ENCODE peak calls at places on chromosomes 1 and 21, in nine cellular contexts. One of them, this sample, is unnamed.

GRCh38 chr21:36834192-36834591 is 132.3 kb downstream of the HLCS start:
- DNase-seq in keratinocyte: no peak
- DNase-seq in psoas muscle: no peak
- DNase-seq in K562: no peak
- DNase-seq in CD8-positive, alpha-beta T cell: no peak
- DNase-seq in tibial nerve: no peak
- DNase-seq in ascending aorta: no peak
- DNase-seq in HepG2: no peak
- DNase-seq in ovary: no peak
- DNase-seq in this sample: no peak

GRCh38 chr1:36366091-36366661 is 19.5 kb downstream of the STK40 start:
- DNase-seq in keratinocyte: no peak
- DNase-seq in psoas muscle: no peak
- DNase-seq in K562: no peak
- DNase-seq in CD8-positive, alpha-beta T cell: peak; percentile 75
- DNase-seq in tibial nerve: no peak
- DNase-seq in ascending aorta: no peak
- DNase-seq in HepG2: no peak
- DNase-seq in ovary: peak; percentile 63
- DNase-seq in this sample: no peak

GRCh38 chr1:228377664-228378452 is 28.8 kb downstream of the TRIM11 start:
- DNase-seq in keratinocyte: no peak
- DNase-seq in psoas muscle: peak; percentile 21
- DNase-seq in K562: no peak
- DNase-seq in CD8-positive, alpha-beta T cell: no peak
- DNase-seq in tibial nerve: no peak
- DNase-seq in ascending aorta: no peak
- DNase-seq in HepG2: no peak
- DNase-seq in ovary: peak; percentile 70
- DNase-seq in this sample: no peak

GRCh38 chr1:61093525-61094137 is 11.3 kb downstream of the NFIA start:
- DNase-seq in keratinocyte: no peak
- DNase-seq in psoas muscle: no peak
- DNase-seq in K562: no peak
- DNase-seq in CD8-positive, alpha-beta T cell: no peak
- DNase-seq in tibial nerve: no peak
- DNase-seq in ascending aorta: no peak
- DNase-seq in HepG2: no peak
- DNase-seq in ovary: no peak
- DNase-seq in this sample: no peak

GRCh38 chr1:44786138-44786840 is 1.7 kb downstream of the BEST4 start:
- DNase-seq in keratinocyte: no peak
- DNase-seq in psoas muscle: peak; percentile 72
- DNase-seq in K562: peak; percentile 78
- DNase-seq in CD8-positive, alpha-beta T cell: peak; percentile 88
- DNase-seq in tibial nerve: no peak
- DNase-seq in ascending aorta: peak; percentile 84
- DNase-seq in HepG2: peak; percentile 60
- DNase-seq in ovary: peak; percentile 85
- DNase-seq in this sample: peak; percentile 49

GRCh38 chr1:10692401-10693021 is 103.9 kb downstream of the CASZ1 start:
- DNase-seq in keratinocyte: no peak
- DNase-seq in psoas muscle: no peak
- DNase-seq in K562: peak; percentile 69
- DNase-seq in CD8-positive, alpha-beta T cell: peak; percentile 71
- DNase-seq in tibial nerve: no peak
- DNase-seq in ascending aorta: no peak
- DNase-seq in HepG2: peak; percentile 53
- DNase-seq in ovary: no peak
- DNase-seq in this sample: peak; percentile 71

GRCh38 chr1:209647212-209647611 is 5.0 kb downstream of the LAMB3 start:
- DNase-seq in keratinocyte: peak; percentile 30
- DNase-seq in psoas muscle: no peak
- DNase-seq in K562: no peak
- DNase-seq in CD8-positive, alpha-beta T cell: no peak
- DNase-seq in tibial nerve: no peak
- DNase-seq in ascending aorta: no peak
- DNase-seq in HepG2: no peak
- DNase-seq in ovary: no peak
- DNase-seq in this sample: no peak

GRCh38 chr1:201128476-201128875 is 1.5 kb upstream of the ASCL5 start:
- DNase-seq in keratinocyte: no peak
- DNase-seq in psoas muscle: no peak
- DNase-seq in K562: no peak
- DNase-seq in CD8-positive, alpha-beta T cell: no peak
- DNase-seq in tibial nerve: no peak
- DNase-seq in ascending aorta: no peak
- DNase-seq in HepG2: no peak
- DNase-seq in ovary: no peak
- DNase-seq in this sample: no peak

GRCh38 chr1:64550946-64551345 is 81.0 kb downstream of the CACHD1 start:
- DNase-seq in keratinocyte: no peak
- DNase-seq in psoas muscle: no peak
- DNase-seq in K562: no peak
- DNase-seq in CD8-positive, alpha-beta T cell: no peak
- DNase-seq in tibial nerve: no peak
- DNase-seq in ascending aorta: no peak
- DNase-seq in HepG2: no peak
- DNase-seq in ovary: no peak
- DNase-seq in this sample: no peak

DNA sequence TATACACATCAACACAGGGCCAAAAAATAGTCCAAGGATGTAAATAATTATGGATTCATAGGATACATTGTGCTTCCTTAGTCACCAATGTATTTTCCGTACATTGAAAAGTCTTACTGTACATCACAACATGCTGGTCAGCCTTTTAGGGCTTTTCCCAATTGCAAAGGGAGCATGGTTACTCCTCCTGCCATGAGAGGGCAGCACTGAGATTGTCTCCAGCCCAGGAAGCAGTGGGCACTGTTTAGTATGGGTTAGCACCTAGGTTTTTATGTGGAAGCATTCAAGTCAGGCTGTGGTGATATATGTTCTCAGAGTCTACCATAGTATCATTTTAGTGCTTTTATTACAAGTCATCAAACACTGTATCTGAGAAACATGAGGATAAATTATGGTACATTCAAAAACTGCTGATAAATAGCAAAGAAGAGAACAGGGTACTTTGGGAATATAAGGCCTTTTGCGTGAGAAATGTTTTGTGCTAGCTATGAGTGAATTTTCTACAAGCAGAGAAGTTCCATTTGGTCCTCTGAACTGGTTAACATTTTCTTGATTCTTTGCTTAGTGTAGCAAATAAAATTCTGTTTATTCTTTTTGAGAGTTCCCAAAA is 34.0 kb downstream of the ST6GALNAC5 start:
- DNase-seq in keratinocyte: peak; percentile 13
- DNase-seq in psoas muscle: no peak
- DNase-seq in K562: peak; percentile 29
- DNase-seq in CD8-positive, alpha-beta T cell: no peak
- DNase-seq in tibial nerve: peak; percentile 23
- DNase-seq in ascending aorta: no peak
- DNase-seq in HepG2: peak; percentile 46
- DNase-seq in ovary: peak; percentile 42
- DNase-seq in this sample: peak; percentile 41
- TF ChIP-seq CTCF in keratinocyte: peak; percentile 84
- TF ChIP-seq CTCF in psoas muscle: no peak
- TF ChIP-seq CTCF in K562: peak; percentile 63
- TF ChIP-seq CTCF in CD8-positive, alpha-beta T cell: peak; percentile 52
- TF ChIP-seq CTCF in tibial nerve: peak; percentile 44
- TF ChIP-seq CTCF in ascending aorta: no peak
- TF ChIP-seq CTCF in HepG2: peak; percentile 76
- TF ChIP-seq CTCF in ovary: no peak
- TF ChIP-seq CTCF in this sample: peak; percentile 57

GRCh38 chr1:206521694-206522402 is 14.5 kb downstream of the RASSF5 start:
- DNase-seq in keratinocyte: no peak
- DNase-seq in psoas muscle: no peak
- DNase-seq in K562: no peak
- DNase-seq in CD8-positive, alpha-beta T cell: no peak
- DNase-seq in tibial nerve: no peak
- DNase-seq in ascending aorta: no peak
- DNase-seq in HepG2: no peak
- DNase-seq in ovary: no peak
- DNase-seq in this sample: no peak
- H3K4me1 ChIP-seq in keratinocyte: peaks cover 13% of the 10 kb centered on the region
- H3K4me1 ChIP-seq in psoas muscle: no peaks in the 10 kb centered on the region
- H3K4me1 ChIP-seq in K562: peaks cover 7% of the 10 kb centered on the region
- H3K4me1 ChIP-seq in CD8-positive, alpha-beta T cell: no peaks in the 10 kb centered on the region
- H3K4me1 ChIP-seq in tibial nerve: no peaks in the 10 kb centered on the region
- H3K4me1 ChIP-seq in ascending aorta: no peaks in the 10 kb centered on the region
- H3K4me1 ChIP-seq in HepG2: peaks cover 28% of the 10 kb centered on the region
- H3K4me1 ChIP-seq in ovary: no peaks in the 10 kb centered on the region
- H3K4me1 ChIP-seq in this sample: peaks cover 18% of the 10 kb centered on the region

GRCh38 chr1:22786719-22787489 is 76.3 kb downstream of the EPHB2 start:
- DNase-seq in keratinocyte: no peak
- DNase-seq in psoas muscle: no peak
- DNase-seq in K562: no peak
- DNase-seq in CD8-positive, alpha-beta T cell: no peak
- DNase-seq in tibial nerve: no peak
- DNase-seq in ascending aorta: no peak
- DNase-seq in HepG2: no peak
- DNase-seq in ovary: no peak
- DNase-seq in this sample: no peak

GRCh38 chr1:22786101-22786500 is 75.5 kb downstream of the EPHB2 start:
- DNase-seq in keratinocyte: no peak
- DNase-seq in psoas muscle: no peak
- DNase-seq in K562: no peak
- DNase-seq in CD8-positive, alpha-beta T cell: no peak
- DNase-seq in tibial nerve: no peak
- DNase-seq in ascending aorta: no peak
- DNase-seq in HepG2: no peak
- DNase-seq in ovary: no peak
- DNase-seq in this sample: no peak

GRCh38 chr1:22787636-22788035 is 77.0 kb downstream of the EPHB2 start:
- DNase-seq in keratinocyte: no peak
- DNase-seq in psoas muscle: no peak
- DNase-seq in K562: no peak
- DNase-seq in CD8-positive, alpha-beta T cell: no peak
- DNase-seq in tibial nerve: no peak
- DNase-seq in ascending aorta: no peak
- DNase-seq in HepG2: no peak
- DNase-seq in ovary: no peak
- DNase-seq in this sample: no peak

GRCh38 chr1:22784317-22784716 is 73.7 kb downstream of the EPHB2 start:
- DNase-seq in keratinocyte: no peak
- DNase-seq in psoas muscle: no peak
- DNase-seq in K562: no peak
- DNase-seq in CD8-positive, alpha-beta T cell: no peak
- DNase-seq in tibial nerve: no peak
- DNase-seq in ascending aorta: no peak
- DNase-seq in HepG2: no peak
- DNase-seq in ovary: no peak
- DNase-seq in this sample: no peak

GRCh38 chr1:22784737-22785136 is 74.1 kb downstream of the EPHB2 start:
- DNase-seq in keratinocyte: no peak
- DNase-seq in psoas muscle: no peak
- DNase-seq in K562: no peak
- DNase-seq in CD8-positive, alpha-beta T cell: no peak
- DNase-seq in tibial nerve: no peak
- DNase-seq in ascending aorta: no peak
- DNase-seq in HepG2: no peak
- DNase-seq in ovary: no peak
- DNase-seq in this sample: no peak
- H3K4me3 ChIP-seq in keratinocyte: no peak overlapping the region
- H3K4me3 ChIP-seq in psoas muscle: no peak overlapping the region
- H3K4me3 ChIP-seq in K562: no peak overlapping the region
- H3K4me3 ChIP-seq in CD8-positive, alpha-beta T cell: no peak overlapping the region
- H3K4me3 ChIP-seq in tibial nerve: no peak overlapping the region
- H3K4me3 ChIP-seq in ascending aorta: no peak overlapping the region
- H3K4me3 ChIP-seq in HepG2: no peak overlapping the region
- H3K4me3 ChIP-seq in ovary: no peak overlapping the region
- H3K4me3 ChIP-seq in this sample: no peak overlapping the region

GRCh38 chr1:76074321-76075187 is at the start of gene ST6GALNAC3:
- DNase-seq in keratinocyte: no peak
- DNase-seq in psoas muscle: peak; percentile 74
- DNase-seq in K562: peak; percentile 90
- DNase-seq in CD8-positive, alpha-beta T cell: peak; percentile 85
- DNase-seq in tibial nerve: peak; percentile 54
- DNase-seq in ascending aorta: peak; percentile 88
- DNase-seq in HepG2: peak; percentile 7
- DNase-seq in ovary: peak; percentile 86
- DNase-seq in this sample: peak; percentile 77
- TF ChIP-seq CTCF in keratinocyte: no peak
- TF ChIP-seq CTCF in psoas muscle: no peak
- TF ChIP-seq CTCF in K562: no peak
- TF ChIP-seq CTCF in CD8-positive, alpha-beta T cell: no peak
- TF ChIP-seq CTCF in tibial nerve: no peak
- TF ChIP-seq CTCF in ascending aorta: no peak
- TF ChIP-seq CTCF in HepG2: no peak
- TF ChIP-seq CTCF in ovary: no peak
- TF ChIP-seq CTCF in this sample: no peak

DNA sequence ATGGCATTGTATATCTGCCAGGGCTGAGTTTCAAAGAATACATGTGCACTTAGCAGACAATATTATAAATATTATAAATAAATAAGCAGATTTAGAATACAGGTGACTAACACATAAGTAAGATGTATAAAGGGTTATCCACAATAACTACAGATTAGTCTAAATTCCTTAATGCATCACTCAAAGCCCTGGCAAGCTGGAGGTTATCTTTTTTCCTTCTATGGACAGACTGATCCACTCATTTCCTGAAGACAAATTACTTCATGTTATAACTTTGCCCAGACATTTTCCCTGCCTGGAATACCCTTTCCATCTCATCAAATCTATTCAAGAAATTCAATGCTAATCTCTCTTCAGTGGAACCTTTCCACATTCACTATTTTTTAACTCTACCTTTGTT is 38.8 kb downstream of the LUZP1 start:
- DNase-seq in keratinocyte: no peak
- DNase-seq in psoas muscle: no peak
- DNase-seq in K562: no peak
- DNase-seq in CD8-positive, alpha-beta T cell: no peak
- DNase-seq in tibial nerve: no peak
- DNase-seq in ascending aorta: no peak
- DNase-seq in HepG2: no peak
- DNase-seq in ovary: no peak
- DNase-seq in this sample: no peak
- H3K4me1 ChIP-seq in keratinocyte: peaks cover 64% of the 10 kb centered on the region
- H3K4me1 ChIP-seq in psoas muscle: no peaks in the 10 kb centered on the region
- H3K4me1 ChIP-seq in K562: no peaks in the 10 kb centered on the region
- H3K4me1 ChIP-seq in CD8-positive, alpha-beta T cell: no peaks in the 10 kb centered on the region
- H3K4me1 ChIP-seq in tibial nerve: no peaks in the 10 kb centered on the region
- H3K4me1 ChIP-seq in ascending aorta: peaks cover 10% of the 10 kb centered on the region
- H3K4me1 ChIP-seq in HepG2: peaks cover 26% of the 10 kb centered on the region
- H3K4me1 ChIP-seq in ovary: peaks cover 4% of the 10 kb centered on the region
- H3K4me1 ChIP-seq in this sample: no peaks in the 10 kb centered on the region

This sample was measured in Caco-2.